ENCODE peak calls at places on chromosomes 13 and 19, in nine cellular contexts. V, K, D, G, L, M, A, Q and E are unnamed samples.

GRCh38 chr19:29810504-29810871 is 1.3 kb upstream of the CCNE1 start:
- DNase-seq in V (no peak), K (no peak), D (no peak), G (peak), L (no peak), M (no peak), A (no peak), Q (peak), E (peak)

GRCh38 chr19:47176071-47176626 is 45.5 kb downstream of the SAE1 start:
- DNase-seq in V (no peak), K (no peak), D (no peak), G (peak), L (no peak), M (peak), A (no peak), Q (peak), E (no peak)

GRCh38 chr19:15815306-15815705 is at the start of gene OR10H1:
- DNase-seq in V (no peak), K (no peak), D (no peak), G (no peak), L (no peak), M (no peak), A (no peak), Q (no peak), E (no peak)

GRCh38 chr19:1189419-1189818 is 15.4 kb upstream of the SBNO2 start:
- DNase-seq in V (no peak), K (no peak), D (no peak), G (peak), L (no peak), M (peak), A (no peak), Q (no peak), E (peak)

GRCh38 chr13:111429064-111429558 is 108.7 kb downstream of the TEX29 start:
- DNase-seq in V (no peak), K (no peak), D (no peak), G (peak), L (no peak), M (peak), A (no peak), Q (peak), E (peak)

GRCh38 chr13:113947321-113948033 is 26.4 kb downstream of the C13orf46 start:
- DNase-seq in V (peak), K (peak), D (peak), G (peak), L (no peak), M (peak), A (no peak), Q (peak), E (peak)

GRCh38 chr13:28046981-28047380 is 53.4 kb downstream of the FLT3 start:
- DNase-seq in V (no peak), K (no peak), D (no peak), G (peak), L (no peak), M (no peak), A (no peak), Q (peak), E (no peak)

GRCh38 chr19:46489445-46490272 is 6.0 kb downstream of the PNMA8B start:
- DNase-seq in V (peak), K (peak), D (peak), G (peak), L (no peak), M (peak), A (no peak), Q (peak), E (no peak)

GRCh38 chr19:2261438-2262172 is 5.4 kb upstream of the JSRP1 start:
- DNase-seq in V (no peak), K (no peak), D (no peak), G (no peak), L (no peak), M (peak), A (no peak), Q (peak), E (no peak)

GRCh38 chr19:41997121-41997850 is 3.3 kb upstream of the ATP1A3 start:
- DNase-seq in V (peak), K (peak), D (no peak), G (peak), L (peak), M (peak), A (no peak), Q (peak), E (peak)

GRCh38 chr19:19262190-19263057 is 10.7 kb downstream of the TM6SF2 start:
- DNase-seq in V (no peak), K (peak), D (no peak), G (no peak), L (no peak), M (no peak), A (no peak), Q (no peak), E (no peak)

GRCh38 chr13:27476943-27477681 is 26.7 kb upstream of the MTIF3 start:
- DNase-seq in V (no peak), K (no peak), D (no peak), G (peak), L (no peak), M (no peak), A (no peak), Q (peak), E (no peak)

GRCh38 chr13:45413826-45414312 is 4.3 kb downstream of the SLC25A30 start:
- DNase-seq in V (no peak), K (no peak), D (no peak), G (no peak), L (no peak), M (no peak), A (no peak), Q (no peak), E (no peak)

GRCh38 chr13:104553156-104553555 is 1486.9 kb upstream of the SLC10A2 start:
- DNase-seq in V (no peak), K (no peak), D (no peak), G (peak), L (no peak), M (peak), A (no peak), Q (peak), E (no peak)

GRCh38 chr19:13260883-13261653 is 110.9 kb downstream of the IER2 start:
- DNase-seq in V (no peak), K (no peak), D (peak), G (peak), L (no peak), M (peak), A (no peak), Q (peak), E (no peak)

GRCh38 chr19:29531458-29532025 is 5.7 kb downstream of the VSTM2B start:
- DNase-seq in V (no peak), K (no peak), D (no peak), G (no peak), L (no peak), M (no peak), A (no peak), Q (no peak), E (no peak)

GRCh38 chr13:50576156-50576555 is 267.3 kb downstream of the DLEU7 start:
- DNase-seq in V (no peak), K (no peak), D (no peak), G (no peak), L (no peak), M (no peak), A (no peak), Q (no peak), E (peak)

GRCh38 chr13:20181180-20181579 is 11.6 kb downstream of the GJB2 start:
- DNase-seq in V (no peak), K (no peak), D (no peak), G (no peak), L (no peak), M (no peak), A (no peak), Q (no peak), E (no peak)

GRCh38 chr19:35509861-35510625 is 3.4 kb downstream of the DMKN start:
- DNase-seq in V (peak), K (peak), D (peak), G (peak), L (peak), M (peak), A (peak), Q (peak), E (peak)

GRCh38 chr13:30071890-30072817 is 221.7 kb upstream of the UBL3 start:
- DNase-seq in V (no peak), K (no peak), D (no peak), G (no peak), L (no peak), M (no peak), A (no peak), Q (no peak), E (peak)

GRCh38 chr19:17111766-17112165 is 36.2 kb downstream of the MYO9B start:
- DNase-seq in V (no peak), K (no peak), D (no peak), G (no peak), L (no peak), M (no peak), A (no peak), Q (no peak), E (no peak)

GRCh38 chr19:19642506-19643157 is 825 bp downstream of the GMIP start:
- DNase-seq in V (no peak), K (no peak), D (no peak), G (no peak), L (no peak), M (peak), A (no peak), Q (peak), E (no peak)

GRCh38 chr19:15195987-15196682 is 4.7 kb downstream of the NOTCH3 start:
- DNase-seq in V (no peak), K (no peak), D (peak), G (no peak), L (no peak), M (no peak), A (no peak), Q (peak), E (peak)

GRCh38 chr13:99425485-99426341 is 75.6 kb upstream of the TM9SF2 start:
- DNase-seq in V (peak), K (no peak), D (no peak), G (no peak), L (no peak), M (no peak), A (no peak), Q (no peak), E (peak)

GRCh38 chr13:100854091-100854490 is 179.5 kb upstream of the TMTC4 start:
- DNase-seq in V (no peak), K (no peak), D (no peak), G (no peak), L (no peak), M (no peak), A (no peak), Q (no peak), E (no peak)

GRCh38 chr19:16628984-16629691 is 1.1 kb upstream of the MED26 start:
- DNase-seq in V (peak), K (peak), D (no peak), G (peak), L (no peak), M (peak), A (no peak), Q (peak), E (no peak)

GRCh38 chr19:19110410-19111137 is 27.7 kb downstream of the TMEM161A start:
- DNase-seq in V (no peak), K (no peak), D (no peak), G (no peak), L (no peak), M (peak), A (no peak), Q (no peak), E (no peak)

GRCh38 chr19:13831560-13832056 is 36.4 kb downstream of the ZSWIM4 start:
- DNase-seq in V (no peak), K (no peak), D (no peak), G (no peak), L (no peak), M (no peak), A (no peak), Q (peak), E (no peak)

GRCh38 chr19:33434886-33435705 is 61.6 kb downstream of the CEBPG start:
- DNase-seq in V (peak), K (peak), D (no peak), G (peak), L (no peak), M (peak), A (no peak), Q (peak), E (no peak)

GRCh38 chr19:28956971-28957370 is 256.0 kb downstream of the UQCRFS1 start:
- DNase-seq in V (no peak), K (no peak), D (no peak), G (no peak), L (no peak), M (no peak), A (no peak), Q (no peak), E (no peak)

GRCh38 chr19:4183967-4184717 is 1.7 kb downstream of the ANKRD24 start:
- DNase-seq in V (no peak), K (no peak), D (no peak), G (no peak), L (no peak), M (no peak), A (no peak), Q (no peak), E (no peak)

GRCh38 chr13:28636677-28637317 is 22.1 kb upstream of the POMP start:
- DNase-seq in V (no peak), K (peak), D (peak), G (peak), L (no peak), M (peak), A (no peak), Q (peak), E (peak)

GRCh38 chr19:16940626-16941025 is 51.8 kb downstream of the F2RL3 start:
- DNase-seq in V (no peak), K (no peak), D (no peak), G (no peak), L (no peak), M (no peak), A (no peak), Q (no peak), E (no peak)

GRCh38 chr19:5580116-5580515 is 12.4 kb upstream of the TINCR start:
- DNase-seq in V (no peak), K (peak), D (no peak), G (no peak), L (no peak), M (no peak), A (no peak), Q (no peak), E (peak)

GRCh38 chr13:23979361-23980159 is 82.3 kb upstream of the C1QTNF9B start:
- DNase-seq in V (peak), K (peak), D (peak), G (peak), L (peak), M (peak), A (peak), Q (peak), E (peak)